ENCODE peak calls at places on chromosomes 2 and 18, in five cellular contexts. G is cardiac muscle cell, P is heart right ventricle, K is A549, I is kidney. C is an unnamed sample.
A peak's percentile ranks its signal among the peaks of the same experiment; 100 is the strongest.

GRCh38 chr2:8316356-8316755 is 365.5 kb upstream of the ID2 start:
- DNase-seq in I (no peak), P (no peak), K (no peak), G (no peak), C (no peak)

GRCh38 chr2:173715483-173715882 is 249.7 kb downstream of the SP3 start:
- DNase-seq in G (no peak), P (no peak), I (no peak), K (no peak), C (no peak)

GRCh38 chr18:75141734-75142133 is 67.2 kb downstream of the PTGR3 start:
- DNase-seq in G (no peak), I (no peak), K (no peak), P (no peak), C (no peak)

GRCh38 chr2:241546771-241547498 is 11.6 kb upstream of the BOK start:
- DNase-seq in I (peak; percentile 80), K (no peak), G (peak; percentile 94), P (no peak), C (no peak)

GRCh38 chr2:10212827-10213226 is 89.9 kb upstream of the HPCAL1 start:
- DNase-seq in K (no peak), G (no peak), I (no peak), P (no peak), C (no peak)

GRCh38 chr2:131827481-131828163 is 299.9 kb downstream of the CCDC74A start:
- DNase-seq in I (peak; percentile 71), G (no peak), K (no peak), P (no peak), C (no peak)

GRCh38 chr2:186910996-186911395 is 62.0 kb upstream of the ZSWIM2 start:
- DNase-seq in K (no peak), I (no peak), P (no peak), G (no peak), C (no peak)

GRCh38 chr18:8715599-8715998 is 10.2 kb downstream of the MTCL1 start:
- DNase-seq in K (no peak), P (no peak), G (no peak), I (no peak), C (no peak)

GRCh38 chr2:191180712-191181111 is 29.9 kb upstream of the STAT4 start:
- DNase-seq in K (no peak), P (no peak), G (peak; percentile 60), I (no peak), C (no peak)

GRCh38 chr18:11657554-11657953 is 31.5 kb upstream of the GNAL start:
- DNase-seq in P (no peak), K (no peak), G (no peak), I (no peak), C (no peak)

GRCh38 chr18:23225518-23225917 is 90.2 kb downstream of the CABLES1 start:
- DNase-seq in K (no peak), G (peak; percentile 96), P (no peak), I (no peak), C (no peak)

GRCh38 chr18:26005950-26006349 is 84.5 kb downstream of the SS18 start:
- DNase-seq in G (no peak), I (no peak), K (no peak), P (no peak), C (no peak)

GRCh38 chr18:25873833-25874232 is 216.6 kb downstream of the SS18 start:
- DNase-seq in G (no peak), I (no peak), K (no peak), P (no peak), C (no peak)

GRCh38 chr18:12079504-12080237 is 14.0 kb upstream of the ANKRD62 start:
- DNase-seq in P (peak; percentile 14), I (no peak), K (no peak), G (peak; percentile 80), C (no peak)

GRCh38 chr2:15178946-15179345 is 382.2 kb downstream of the NBAS start:
- DNase-seq in K (no peak), G (no peak), I (no peak), P (no peak), C (no peak)

GRCh38 chr18:59109375-59109774 is 30.3 kb upstream of the SEC11C start:
- DNase-seq in G (peak; percentile 20), K (no peak), I (no peak), P (no peak), C (no peak)

GRCh38 chr2:119683074-119683716 is 4.2 kb downstream of the TMEM177 start:
- DNase-seq in G (no peak), P (no peak), K (no peak), I (no peak), C (no peak)

GRCh38 chr2:231708773-231709635 is 679 bp downstream of the PTMA start:
- DNase-seq in G (peak; percentile 44), I (peak; percentile 90), P (peak; percentile 44), K (peak; percentile 49), C (peak; percentile 41)

GRCh38 chr2:42562474-42563144 is 5.8 kb upstream of the MTA3 start:
- DNase-seq in P (no peak), I (no peak), K (no peak), G (no peak), C (no peak)

GRCh38 chr18:63889641-63890040 is 2.1 kb downstream of the SERPINB2 start:
- DNase-seq in K (no peak), G (no peak), P (no peak), I (no peak), C (no peak)

GRCh38 chr2:39216495-39217191 is 27.1 kb downstream of the CDKL4 start:
- DNase-seq in P (no peak), G (no peak), I (no peak), K (no peak), C (peak; percentile 65)

GRCh38 chr2:7706791-7707190 is 789.6 kb downstream of the RNF144A start:
- DNase-seq in G (no peak), I (no peak), P (no peak), K (no peak), C (no peak)

GRCh38 chr2:31888550-31888949 is 122.3 kb downstream of the MEMO1 start:
- DNase-seq in G (peak; percentile 17), K (no peak), I (no peak), P (no peak), C (no peak)

GRCh38 chr18:25399554-25399953 is 47.6 kb upstream of the ZNF521 start:
- DNase-seq in P (no peak), I (no peak), K (no peak), G (no peak), C (no peak)

GRCh38 chr18:24400587-24400986 is 3.0 kb upstream of the OSBPL1A start:
- DNase-seq in G (no peak), K (no peak), I (no peak), P (no peak), C (no peak)

GRCh38 chr2:112275314-112275886 is at the start of gene ZC3H6:
- DNase-seq in G (peak; percentile 99), P (peak; percentile 99), K (peak; percentile 99), I (peak; percentile 100), C (peak; percentile 100)

GRCh38 chr2:128724547-128724946 is 405.9 kb upstream of the HS6ST1 start:
- DNase-seq in P (no peak), I (no peak), K (no peak), G (no peak), C (no peak)

GRCh38 chr2:73832905-73833304 is 4.1 kb downstream of the STAMBP start:
- DNase-seq in I (no peak), G (peak; percentile 6), P (no peak), K (peak; percentile 68), C (no peak)

DNA sequence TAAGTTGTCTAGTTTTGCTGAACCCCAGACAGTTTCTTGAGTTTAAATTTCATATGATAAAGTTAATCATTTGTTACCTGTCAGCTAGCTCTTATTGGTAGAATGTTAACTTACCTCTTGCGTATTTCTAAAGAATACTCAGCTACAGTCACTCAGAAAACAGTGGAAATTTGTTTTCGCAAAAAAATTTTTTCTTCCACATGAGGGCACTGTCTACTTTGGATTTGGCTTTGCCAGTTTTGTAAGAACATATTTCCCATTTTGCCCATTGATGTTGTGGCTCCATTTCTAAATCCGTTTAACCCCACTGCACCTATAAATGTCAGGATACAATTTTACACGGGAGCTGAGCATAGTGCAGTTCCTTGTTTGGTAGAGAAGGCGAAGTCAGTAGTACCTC is 19.1 kb upstream of the GCFC2 start:
- DNase-seq in I (no peak), K (peak; percentile 23), G (peak; percentile 23), P (no peak), C (no peak)
- TF ChIP-seq CTCF in I (peak; percentile 14), K (peak; percentile 55), G (peak; percentile 35), P (no peak), C (no peak)

DNA sequence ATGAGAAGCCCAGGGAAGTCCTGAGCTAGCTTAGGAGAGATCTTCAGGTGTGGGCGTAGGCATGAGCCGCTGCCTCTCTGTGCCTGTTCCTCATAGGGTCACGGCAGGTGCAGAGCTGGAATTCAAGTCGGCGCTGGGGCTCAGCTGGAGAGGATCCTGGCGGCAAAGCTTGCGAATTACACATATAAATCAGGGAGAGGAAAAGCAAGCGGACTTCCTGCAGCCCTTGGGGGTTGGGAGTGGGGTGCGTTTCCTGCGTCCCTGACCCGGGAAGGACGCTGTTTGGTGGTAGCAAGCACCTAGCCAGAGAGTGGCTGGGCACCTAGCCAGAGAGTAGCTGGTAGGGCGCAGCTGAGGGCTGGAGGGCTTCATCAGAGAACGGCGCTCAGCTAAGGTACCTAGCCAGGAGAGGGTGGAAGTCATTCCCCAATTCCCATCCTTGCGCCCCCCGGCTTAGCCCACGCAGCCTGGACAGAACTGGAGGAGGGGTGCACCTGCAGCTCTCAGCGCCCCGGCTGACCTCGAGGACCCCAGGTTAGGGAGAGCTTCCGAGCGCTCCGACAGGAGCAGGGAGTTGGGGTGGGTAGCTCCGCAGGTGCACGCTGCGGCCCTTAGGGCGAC is 459 bp upstream of the EFR3B start:
- DNase-seq in P (peak; percentile 59), K (peak; percentile 87), G (peak; percentile 50), I (peak; percentile 88), C (no peak)
- H3K27ac ChIP-seq in P (peak overlapping the region; percentile 68), K (peak overlapping the region; percentile 69), G (no peak overlapping the region), I (peak overlapping the region; percentile 57), C (no peak overlapping the region)

GRCh38 chr2:153133716-153134115 is 344.8 kb downstream of the RPRM start:
- DNase-seq in P (no peak), I (no peak), K (no peak), G (no peak), C (no peak)
- H3K9me3 ChIP-seq in P (no peaks in the 10 kb centered on the region), I (no peaks in the 10 kb centered on the region), K (no peaks in the 10 kb centered on the region), G (no peaks in the 10 kb centered on the region), C (no peaks in the 10 kb centered on the region)

GRCh38 chr2:99522155-99522554 is 32.3 kb upstream of the REV1 start:
- DNase-seq in I (no peak), K (no peak), P (no peak), G (no peak), C (no peak)
- TF ChIP-seq CTCF in I (no peak), K (no peak), P (no peak), G (no peak), C (no peak)

DNA sequence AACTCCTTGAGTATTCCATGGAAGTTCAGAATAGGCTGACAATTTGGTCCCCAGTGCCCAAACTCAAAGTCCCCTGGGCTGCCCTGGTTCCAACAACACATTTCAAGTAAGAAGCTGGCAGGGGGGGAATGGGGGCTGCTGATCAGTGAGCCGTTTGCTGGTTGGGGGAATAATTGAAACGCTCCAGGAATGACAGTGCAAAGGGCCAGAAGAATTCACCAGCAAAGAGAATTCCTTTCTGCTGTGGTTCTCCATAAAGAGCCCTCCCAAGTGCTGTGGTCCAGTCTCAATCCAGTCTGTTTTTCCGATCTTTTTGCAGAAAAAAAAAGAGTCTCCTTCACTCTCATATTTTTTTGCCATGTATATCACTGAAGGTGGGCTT is 95.1 kb upstream of the THOC1 start:
- DNase-seq in K (no peak), I (no peak), G (peak; percentile 48), P (no peak), C (no peak)
- H3K27ac ChIP-seq in K (no peak overlapping the region), I (no peak overlapping the region), G (peak overlapping the region; percentile 74), P (no peak overlapping the region), C (no peak overlapping the region)

C was measured in CD4-positive, alpha-beta T cell.